ENCODE peak calls at places on chromosomes 16 and 17, in five cellular contexts. T is transverse colon, S is HL-60, K is left ventricle myocardium inferior, L is fibroblast of lung. H is an unnamed sample.

GRCh38 chr16:14125708-14126107 is 54.6 kb downstream of the MRTFB start:
- DNase-seq in K (no peak), T (no peak), S (no peak), L (no peak), H (no peak)

GRCh38 chr16:86202267-86202666 is 303.3 kb downstream of the IRF8 start:
- DNase-seq in S (no peak), K (no peak), T (no peak), L (no peak), H (no peak)

GRCh38 chr17:2931901-2932300 is 131.5 kb downstream of the OR1D5 start:
- DNase-seq in K (no peak), T (no peak), S (no peak), L (no peak), H (no peak)

GRCh38 chr17:5492970-5493369 is 6.6 kb downstream of the MIS12 start:
- DNase-seq in S (no peak), L (no peak), K (no peak), T (no peak), H (no peak)

GRCh38 chr16:22683258-22683657 is 130.7 kb upstream of the HS3ST2 start:
- DNase-seq in L (no peak), T (no peak), K (no peak), S (no peak), H (no peak)

GRCh38 chr16:86030116-86030515 is 131.2 kb downstream of the IRF8 start:
- DNase-seq in L (no peak), T (peak; percentile 3), S (no peak), K (no peak), H (peak; percentile 28)

GRCh38 chr16:69064789-69065313 is 40.6 kb upstream of the HAS3 start:
- DNase-seq in L (no peak), T (no peak), S (no peak), K (no peak), H (no peak)

GRCh38 chr17:1047886-1048470 is 51.0 kb downstream of the TIMM22 start:
- DNase-seq in S (no peak), K (no peak), T (no peak), L (no peak), H (no peak)

GRCh38 chr17:76154292-76154691 is 13.2 kb upstream of the FOXJ1 start:
- DNase-seq in S (no peak), L (no peak), T (no peak), K (no peak), H (no peak)

GRCh38 chr17:63774982-63775290 is 966 bp downstream of the DDX42 start:
- DNase-seq in T (no peak), K (no peak), L (peak; percentile 22), S (no peak), H (no peak)

GRCh38 chr17:50130778-50131317 is 888 bp upstream of the SAMD14 start:
- DNase-seq in L (no peak), T (no peak), K (no peak), S (no peak), H (no peak)

GRCh38 chr17:79192503-79193500 is 118.2 kb downstream of the ENGASE start:
- DNase-seq in T (no peak), L (peak; percentile 12), K (peak; percentile 29), S (no peak), H (no peak)

GRCh38 chr17:2087597-2088211 is 32.8 kb downstream of the HIC1 start:
- DNase-seq in K (no peak), T (peak; percentile 41), L (no peak), S (peak; percentile 87), H (no peak)

GRCh38 chr16:12235110-12235509 is 258.6 kb downstream of the SNX29 start:
- DNase-seq in L (peak; percentile 10), S (no peak), K (no peak), T (no peak), H (no peak)

GRCh38 chr17:56891751-56892150 is 22.1 kb downstream of the TRIM25 start:
- DNase-seq in S (no peak), T (peak; percentile 36), L (no peak), K (peak; percentile 23), H (no peak)

GRCh38 chr17:8837438-8838075 is 29.9 kb downstream of the PIK3R6 start:
- DNase-seq in T (no peak), L (no peak), K (no peak), S (no peak), H (peak; percentile 48)

GRCh38 chr16:2150418-2151187 is 2.2 kb downstream of the RAB26 start:
- DNase-seq in L (peak; percentile 56), K (no peak), T (peak; percentile 62), S (no peak), H (no peak)

GRCh38 chr17:47949197-47949759 is 7.9 kb downstream of the PNPO start:
- DNase-seq in L (peak; percentile 83), S (peak; percentile 63), T (peak; percentile 95), K (peak; percentile 90), H (peak; percentile 86)

GRCh38 chr16:18839555-18839954 is 38.2 kb upstream of the ARL6IP1 start:
- DNase-seq in L (no peak), T (peak; percentile 41), S (no peak), K (no peak), H (no peak)

GRCh38 chr17:50754521-50754920 is 12.8 kb downstream of the ANKRD40CL start:
- DNase-seq in S (no peak), T (no peak), K (no peak), L (no peak), H (no peak)

GRCh38 chr16:67652578-67653130 is 7.4 kb downstream of the ACD start:
- DNase-seq in S (no peak), L (no peak), K (no peak), T (no peak), H (no peak)

GRCh38 chr17:4721203-4722135 is 9.8 kb upstream of the MED11 start:
- DNase-seq in K (peak; percentile 45), S (peak; percentile 76), L (peak; percentile 39), T (peak; percentile 78), H (no peak)

GRCh38 chr17:79126139-79126538 is 51.5 kb downstream of the ENGASE start:
- DNase-seq in S (no peak), T (peak; percentile 14), K (no peak), L (no peak), H (no peak)

GRCh38 chr17:45293413-45294211 is 23.2 kb downstream of the MAP3K14 start:
- DNase-seq in K (peak; percentile 80), S (peak; percentile 43), T (peak; percentile 80), L (peak; percentile 96), H (peak; percentile 92)

GRCh38 chr17:45296833-45297124 is 20.0 kb downstream of the MAP3K14 start:
- DNase-seq in T (peak; percentile 73), S (no peak), K (no peak), L (no peak), H (no peak)

GRCh38 chr17:45298546-45299285 is 18.1 kb downstream of the MAP3K14 start:
- DNase-seq in L (no peak), K (no peak), S (no peak), T (no peak), H (no peak)

GRCh38 chr17:45294506-45294905 is 22.3 kb downstream of the MAP3K14 start:
- DNase-seq in T (no peak), L (peak; percentile 89), S (no peak), K (peak; percentile 20), H (no peak)

DNA sequence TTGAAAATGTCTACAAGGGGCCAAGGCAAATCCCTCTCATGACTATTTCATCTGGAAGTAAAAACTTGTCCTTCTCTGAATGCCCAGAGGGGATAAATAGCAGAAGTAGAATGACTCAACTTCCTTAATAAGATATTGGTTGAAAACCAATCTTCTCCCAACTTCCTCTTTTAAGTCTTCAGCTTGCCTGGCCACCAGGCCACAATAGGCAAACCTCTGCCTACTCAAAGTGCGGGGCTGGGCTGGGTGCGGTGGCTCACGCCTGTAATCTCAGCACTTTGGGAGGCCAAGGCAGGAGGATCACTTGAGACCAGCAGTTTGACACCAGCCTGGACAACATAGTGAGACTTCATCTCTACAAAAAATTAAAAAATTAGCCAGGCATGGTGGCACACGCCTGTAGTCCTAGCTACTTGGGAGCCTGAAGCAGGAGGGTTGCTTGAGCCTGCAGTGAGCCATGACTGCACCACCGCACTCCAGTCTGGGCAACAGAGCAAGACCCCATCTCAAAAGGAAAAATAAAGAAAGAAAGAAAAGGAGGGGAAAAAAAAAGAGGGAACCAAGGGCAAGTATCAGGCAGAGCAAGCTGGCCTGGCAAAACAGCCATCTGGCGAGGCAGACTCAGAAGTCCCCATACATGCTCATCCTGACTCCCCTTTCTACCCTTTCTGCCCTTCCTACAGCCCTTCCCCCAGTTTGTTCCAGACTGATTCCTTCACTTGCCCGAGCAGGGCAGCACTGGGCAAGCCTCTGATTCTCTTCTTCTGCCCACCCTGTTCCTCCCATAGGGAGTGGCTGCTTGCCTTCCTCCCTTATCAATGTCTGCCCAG is 20.6 kb downstream of the MAP3K14 start:
- DNase-seq in S (peak; percentile 50), L (no peak), K (peak; percentile 37), T (peak; percentile 68), H (no peak)
- H3K4me3 ChIP-seq in S (no peak overlapping the region), L (no peak overlapping the region), K (no peak overlapping the region), T (no peak overlapping the region), H (no peak overlapping the region)

GRCh38 chr16:30179195-30179594 is 4.2 kb upstream of the CORO1A start:
- DNase-seq in S (no peak), L (no peak), K (no peak), T (no peak), H (no peak)
- TF ChIP-seq CTCF in S (no peak), L (no peak), K (no peak), T (no peak), H (no peak)

DNA sequence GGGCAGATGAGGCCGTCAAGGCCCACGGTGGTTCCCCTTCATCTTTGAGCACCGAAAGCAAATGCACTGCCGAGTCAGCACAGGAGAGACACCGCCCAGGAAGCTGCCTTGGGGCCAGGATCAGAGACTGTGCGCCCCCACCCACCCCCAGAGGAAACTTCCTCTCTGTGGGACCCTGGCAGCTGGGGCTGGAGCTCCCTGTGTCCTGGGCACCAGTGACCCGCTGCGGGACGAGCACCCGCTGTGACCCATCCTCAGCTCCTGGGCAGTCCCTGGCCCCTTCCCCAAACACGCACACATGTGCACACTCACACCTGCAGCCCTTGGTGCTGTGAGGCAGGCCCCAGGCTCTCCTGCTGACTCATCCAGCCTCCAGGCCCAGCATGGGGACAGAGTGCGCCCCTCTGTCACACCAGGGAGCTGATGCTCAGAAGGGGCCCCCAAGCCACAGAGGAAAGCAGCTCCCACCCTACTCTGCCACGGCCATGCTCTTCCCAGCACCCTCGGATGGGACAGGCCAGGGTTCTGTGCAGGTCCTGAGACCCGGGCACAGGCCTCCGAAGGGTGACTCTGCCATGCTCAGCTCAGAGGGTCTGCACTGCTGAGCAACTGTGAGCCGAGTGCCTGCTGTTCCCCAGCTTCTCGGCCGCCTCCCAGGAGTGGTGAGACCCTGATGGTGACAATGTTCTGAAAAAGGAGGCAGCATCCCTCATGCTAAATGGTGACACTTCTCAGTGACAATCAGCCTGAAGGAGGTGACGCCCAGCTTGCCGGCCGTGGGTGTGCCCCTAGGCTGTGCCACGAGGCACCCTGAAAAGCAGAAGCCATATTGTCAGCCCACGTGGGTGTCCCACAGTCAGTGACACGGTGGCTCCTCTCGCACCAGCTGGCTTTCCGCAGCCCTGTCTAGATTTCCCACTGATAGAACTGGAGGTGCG is 3.6 kb downstream of the PIEZO1 start:
- DNase-seq in K (no peak), S (no peak), T (peak; percentile 73), L (no peak), H (peak; percentile 62)
- H3K4me3 ChIP-seq in K (peak overlapping the region; percentile 14), S (peak overlapping the region; percentile 17), T (no peak overlapping the region), L (no peak overlapping the region), H (no peak overlapping the region)

DNA sequence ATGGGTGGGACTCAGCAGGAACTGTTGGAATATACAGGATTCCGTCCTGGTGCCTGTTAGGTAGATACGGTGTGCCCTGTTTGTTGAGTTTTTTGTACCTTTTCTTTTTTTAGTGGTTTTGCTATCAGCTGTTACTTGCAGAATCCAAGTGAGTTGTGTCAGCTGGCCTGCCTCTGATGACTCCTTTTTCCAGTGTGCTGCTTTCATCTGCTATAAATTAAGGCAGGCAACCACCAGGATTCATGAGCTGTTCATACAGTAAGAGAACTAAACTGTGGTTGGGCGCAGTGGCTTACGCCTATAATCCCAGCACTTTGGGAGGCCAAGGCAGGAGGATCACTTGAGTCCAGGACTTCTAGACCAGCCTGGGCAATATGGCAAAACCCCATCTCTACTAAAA is 79.9 kb downstream of the WNT3 start:
- DNase-seq in S (no peak), T (no peak), K (no peak), L (no peak), H (no peak)
- TF ChIP-seq CTCF in S (no peak), T (no peak), K (no peak), L (no peak), H (no peak)

GRCh38 chr17:82094931-82095776 is 2.9 kb downstream of the FASN start:
- DNase-seq in T (no peak), S (no peak), K (peak; percentile 15), L (no peak), H (no peak)
- H3K4me3 ChIP-seq in T (no peak overlapping the region), S (no peak overlapping the region), K (no peak overlapping the region), L (peak overlapping the region; percentile 83), H (no peak overlapping the region)

H was measured in tibial artery.